ENCODE peak calls at places on chromosome 18, in eight cellular contexts. Z, B, S, D, Y, W, J and G are unnamed samples.

GRCh38 chr18:11995445-11996189 is 14.3 kb downstream of the IMPA2 start:
- DNase-seq in Z (no peak), B (no peak), S (peak; percentile 79), D (no peak), Y (peak; percentile 86), W (peak; percentile 87), J (no peak), G (peak; percentile 59)

GRCh38 chr18:49778826-49779465 is 34.4 kb downstream of the ACAA2 start:
- DNase-seq in Z (no peak), B (no peak), S (no peak), D (no peak), Y (no peak), W (no peak), J (no peak), G (no peak)

GRCh38 chr18:50127516-50128229 is 67.3 kb downstream of the MYO5B start:
- DNase-seq in Z (no peak), B (no peak), S (peak; percentile 75), D (no peak), Y (no peak), W (no peak), J (no peak), G (no peak)

GRCh38 chr18:10285283-10285640 is 169.2 kb upstream of the APCDD1 start:
- DNase-seq in Z (no peak), B (no peak), S (no peak), D (no peak), Y (no peak), W (no peak), J (no peak), G (no peak)

GRCh38 chr18:1047406-1047805 is 142.7 kb downstream of the ADCYAP1 start:
- DNase-seq in Z (no peak), B (no peak), S (no peak), D (peak; percentile 44), Y (no peak), W (no peak), J (no peak), G (no peak)

GRCh38 chr18:23547806-23548205 is 38.5 kb downstream of the NPC1 start:
- DNase-seq in Z (no peak), B (no peak), S (peak; percentile 60), D (no peak), Y (no peak), W (no peak), J (no peak), G (no peak)

GRCh38 chr18:8800445-8800844 is 95.1 kb downstream of the MTCL1 start:
- DNase-seq in Z (no peak), B (no peak), S (no peak), D (peak; percentile 98), Y (no peak), W (no peak), J (peak; percentile 44), G (no peak)

GRCh38 chr18:80159713-80160636 is 50.9 kb downstream of the ADNP2 start:
- DNase-seq in Z (peak; percentile 93), B (no peak), S (peak; percentile 10), D (no peak), Y (no peak), W (peak; percentile 76), J (no peak), G (no peak)

GRCh38 chr18:30623401-30624065 is 419.0 kb downstream of the DSC3 start:
- DNase-seq in Z (no peak), B (no peak), S (no peak), D (no peak), Y (no peak), W (no peak), J (no peak), G (no peak)

GRCh38 chr18:24086082-24086481 is 52.8 kb upstream of the CABYR start:
- DNase-seq in Z (no peak), B (no peak), S (no peak), D (no peak), Y (no peak), W (no peak), J (no peak), G (no peak)

GRCh38 chr18:42861259-42861658 is 254.2 kb downstream of the RIT2 start:
- DNase-seq in Z (no peak), B (no peak), S (no peak), D (no peak), Y (no peak), W (no peak), J (no peak), G (no peak)

GRCh38 chr18:24727685-24728084 is 267.2 kb downstream of the HRH4 start:
- DNase-seq in Z (no peak), B (no peak), S (no peak), D (no peak), Y (no peak), W (no peak), J (no peak), G (no peak)

GRCh38 chr18:62329676-62330454 is 4.8 kb downstream of the TNFRSF11A start:
- DNase-seq in Z (peak; percentile 27), B (no peak), S (peak; percentile 87), D (peak; percentile 8), Y (peak; percentile 78), W (no peak), J (no peak), G (no peak)

DNA sequence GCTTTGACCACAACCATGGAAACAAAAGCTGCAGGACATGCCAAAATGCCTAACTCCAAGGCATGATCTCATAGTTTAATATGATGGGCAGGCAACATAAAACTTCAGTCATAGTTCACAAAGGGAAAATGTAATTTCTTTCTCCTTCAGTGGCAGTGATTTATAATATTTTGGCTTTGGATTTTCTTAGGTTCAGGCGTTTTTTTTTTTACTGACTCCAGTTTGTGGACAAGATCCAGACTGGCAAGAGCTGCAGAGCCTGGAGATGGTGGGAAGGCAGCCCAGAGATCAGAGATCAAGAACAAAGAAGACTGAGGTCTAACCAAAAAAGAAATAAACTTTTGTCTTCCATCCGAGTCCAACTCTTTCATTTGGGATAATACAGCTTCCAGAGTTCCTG is 215.4 kb upstream of the SETBP1 start:
- DNase-seq in Z (no peak), B (no peak), S (no peak), D (no peak), Y (no peak), W (no peak), J (no peak), G (no peak)
- H3K4me3 ChIP-seq in Z (no peak overlapping the region), B (no peak overlapping the region), S (no peak overlapping the region), D (no peak overlapping the region), Y (no peak overlapping the region), W (no peak overlapping the region), J (no peak overlapping the region), G (no peak overlapping the region)

GRCh38 chr18:36183987-36184386 is 3.3 kb upstream of the MOCOS start:
- DNase-seq in Z (no peak), B (no peak), S (no peak), D (no peak), Y (no peak), W (no peak), J (no peak), G (no peak)

GRCh38 chr18:36185157-36185556 is 2.1 kb upstream of the MOCOS start:
- DNase-seq in Z (no peak), B (no peak), S (no peak), D (no peak), Y (no peak), W (no peak), J (no peak), G (no peak)

GRCh38 chr18:36186461-36187137 is 698 bp upstream of the MOCOS start:
- DNase-seq in Z (peak; percentile 90), B (no peak), S (peak; percentile 66), D (no peak), Y (peak; percentile 66), W (peak; percentile 88), J (no peak), G (peak; percentile 15)

GRCh38 chr18:36187138-36187825 is at the start of gene MOCOS:
- DNase-seq in Z (peak; percentile 97), B (peak; percentile 86), S (peak; percentile 91), D (no peak), Y (peak; percentile 87), W (peak; percentile 94), J (peak; percentile 27), G (peak; percentile 43)

DNA sequence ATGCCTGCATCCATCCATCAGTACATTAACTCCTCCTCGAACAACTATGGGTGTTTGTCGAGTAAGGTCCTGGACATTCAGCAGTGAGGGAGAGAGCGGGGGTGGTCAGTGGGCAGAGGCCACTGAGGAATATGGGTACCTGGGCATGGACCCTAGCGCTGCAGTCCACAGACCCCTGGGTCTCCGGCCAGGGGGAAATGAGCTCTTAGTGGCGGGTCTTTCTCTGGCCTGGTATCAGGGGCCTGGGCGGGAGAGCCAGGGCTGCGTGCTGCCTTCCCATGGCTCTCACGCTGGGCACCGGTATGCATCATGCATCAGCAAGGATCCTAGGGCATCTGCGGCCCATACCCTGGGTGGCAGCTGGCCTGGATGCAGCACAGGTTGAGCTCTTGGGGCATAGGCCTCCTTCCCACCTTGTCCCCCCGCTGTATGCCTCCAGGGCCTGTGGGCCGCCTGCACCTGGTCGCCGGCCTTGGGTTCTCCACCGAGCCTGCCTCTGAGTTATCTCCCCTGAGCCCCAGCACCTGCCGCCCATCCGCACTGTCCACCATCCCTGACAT is 1.3 kb upstream of the MOCOS start:
- DNase-seq in Z (peak; percentile 64), B (no peak), S (no peak), D (no peak), Y (no peak), W (no peak), J (no peak), G (no peak)
- H3K4me3 ChIP-seq in Z (no peak overlapping the region), B (no peak overlapping the region), S (peak overlapping the region; percentile 89), D (peak overlapping the region; percentile 60), Y (no peak overlapping the region), W (no peak overlapping the region), J (no peak overlapping the region), G (no peak overlapping the region)

DNA sequence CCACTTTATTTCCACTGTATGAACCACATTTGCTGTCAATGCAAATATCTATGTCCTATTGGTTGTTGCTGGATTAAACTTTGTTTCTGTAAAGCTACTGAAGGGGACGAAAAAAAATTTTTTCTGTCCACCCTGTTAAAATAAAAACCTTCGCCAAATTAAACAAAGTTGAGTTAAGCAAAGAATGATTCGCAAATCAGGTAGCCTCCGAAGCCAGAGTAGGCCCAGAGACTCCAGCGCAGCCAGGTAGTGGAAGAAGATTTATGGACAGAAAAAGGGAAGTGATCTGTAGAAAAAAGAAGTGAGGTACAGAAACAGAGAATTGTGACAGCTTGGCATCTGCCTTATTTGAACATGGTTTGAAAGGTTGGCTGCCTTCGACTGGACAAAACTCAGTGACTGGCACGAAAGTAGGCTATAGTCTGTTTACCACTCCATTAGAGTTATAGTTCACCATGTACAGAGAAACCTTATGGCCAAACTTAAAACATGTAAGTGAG is 430.3 kb upstream of the CHST9 start:
- DNase-seq in Z (no peak), B (no peak), S (no peak), D (no peak), Y (no peak), W (no peak), J (no peak), G (no peak)
- H3K4me3 ChIP-seq in Z (no peak overlapping the region), B (no peak overlapping the region), S (no peak overlapping the region), D (no peak overlapping the region), Y (no peak overlapping the region), W (no peak overlapping the region), J (no peak overlapping the region), G (no peak overlapping the region)

DNA sequence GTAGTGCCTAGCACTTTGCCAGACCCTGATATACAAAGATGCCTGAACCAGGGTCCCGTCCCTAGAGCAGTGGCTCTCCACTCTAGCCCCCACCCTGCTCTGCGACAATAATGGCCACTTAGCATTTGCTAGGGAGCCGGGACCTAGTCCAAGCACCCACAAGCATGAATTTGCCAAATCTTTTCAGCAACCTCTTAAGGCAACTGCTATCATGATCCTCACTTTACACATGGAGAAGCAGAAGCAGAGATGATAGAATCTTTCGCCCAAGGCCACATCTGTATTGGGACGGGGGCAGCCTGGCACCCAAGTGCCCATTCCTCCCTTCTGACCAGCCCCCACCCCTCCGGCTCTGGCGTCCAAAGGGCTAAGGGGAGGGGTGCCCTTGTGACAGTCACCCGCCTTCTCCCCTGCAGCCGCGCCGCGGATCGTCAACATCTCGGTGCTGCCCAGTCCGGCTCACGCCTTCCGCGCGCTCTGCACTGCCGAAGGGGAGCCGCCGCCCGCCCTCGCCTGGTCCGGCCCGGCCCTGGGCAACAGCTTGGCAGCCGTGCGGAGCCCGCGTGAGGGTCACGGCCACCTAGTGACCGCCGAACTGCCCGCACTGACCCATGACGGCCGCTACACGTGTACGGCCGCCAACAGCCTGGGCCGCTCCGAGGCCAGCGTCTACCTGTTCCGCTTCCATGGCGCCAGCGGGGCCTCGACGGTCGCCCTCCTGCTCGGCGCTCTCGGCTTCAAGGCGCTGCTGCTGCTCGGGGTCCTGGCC is 13.0 kb downstream of the SIGLEC15 start:
- DNase-seq in Z (peak; percentile 88), B (no peak), S (peak; percentile 28), D (no peak), Y (peak; percentile 71), W (no peak), J (no peak), G (no peak)
- H3K4me3 ChIP-seq in Z (peak overlapping the region; percentile 46), B (peak overlapping the region; percentile 47), S (peak overlapping the region; percentile 38), D (no peak overlapping the region), Y (peak overlapping the region; percentile 48), W (peak overlapping the region; percentile 35), J (no peak overlapping the region), G (peak overlapping the region; percentile 35)